ENCODE peak calls at places on chromosomes 1 and 21, in four cellular contexts. A, K, C and E are unnamed samples.
A peak's percentile ranks its signal among the peaks of the same experiment; 100 is the strongest.

GRCh38 chr1:16175610-16176553 is 20.0 kb upstream of the EPHA2 start:
- DNase-seq in A (peak; percentile 69), C (no peak), K (no peak), E (peak; percentile 87)

GRCh38 chr1:111199881-111200801 is at the start of gene DENND2D:
- DNase-seq in C (peak; percentile 92), A (no peak), K (no peak), E (no peak)

GRCh38 chr1:175564723-175565122 is 178.7 kb downstream of the TNR start:
- DNase-seq in A (no peak), K (no peak), C (no peak), E (no peak)

GRCh38 chr1:43932786-43933385 is 715 bp upstream of the ARTN start:
- DNase-seq in C (no peak), A (no peak), K (no peak), E (no peak)

GRCh38 chr1:226443439-226443838 is 35.5 kb upstream of the PARP1 start:
- DNase-seq in C (no peak), A (no peak), K (no peak), E (no peak)

GRCh38 chr1:22249928-22250680 is 107.2 kb upstream of the WNT4 start:
- DNase-seq in C (no peak), A (no peak), K (no peak), E (no peak)

GRCh38 chr1:8740034-8740449 is 77.4 kb downstream of the RERE start:
- DNase-seq in K (peak; percentile 98), C (no peak), A (no peak), E (peak; percentile 68)

GRCh38 chr1:87176514-87176913 is 152.2 kb upstream of the LMO4 start:
- DNase-seq in C (no peak), A (no peak), K (no peak), E (no peak)

GRCh38 chr1:233904979-233905415 is 521 bp downstream of the SLC35F3 start:
- DNase-seq in C (no peak), K (no peak), A (peak; percentile 3), E (no peak)

GRCh38 chr21:42830456-42831455 is 48.6 kb downstream of the WDR4 start:
- DNase-seq in C (no peak), K (no peak), A (no peak), E (no peak)

GRCh38 chr21:42833439-42833815 is 45.9 kb downstream of the WDR4 start:
- DNase-seq in K (peak; percentile 25), C (peak; percentile 20), A (peak; percentile 66), E (no peak)

GRCh38 chr21:42829954-42830353 is 49.4 kb downstream of the WDR4 start:
- DNase-seq in K (no peak), C (no peak), A (no peak), E (no peak)

GRCh38 chr21:42829417-42829816 is 49.9 kb downstream of the WDR4 start:
- DNase-seq in A (no peak), K (no peak), C (no peak), E (no peak)

DNA sequence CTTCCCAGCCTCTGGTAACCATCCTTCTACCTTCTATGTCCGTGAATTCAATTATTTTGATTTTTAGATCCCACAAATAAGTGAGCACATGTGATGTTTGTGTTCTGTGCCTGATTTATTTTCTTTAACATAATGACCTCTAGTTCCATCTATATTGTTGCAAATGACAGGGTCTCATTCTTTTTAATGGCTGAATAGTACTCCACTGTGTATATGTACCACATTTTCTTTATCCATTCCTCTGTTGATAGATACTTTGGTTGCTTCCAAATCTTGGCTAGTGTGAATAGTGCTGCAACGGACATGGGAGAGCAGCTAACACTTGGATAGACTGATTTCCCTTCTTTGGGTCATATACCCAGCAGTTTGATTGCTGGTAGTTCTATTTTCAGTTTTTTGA is 51.8 kb downstream of the WDR4 start:
- DNase-seq in C (no peak), K (no peak), A (no peak), E (no peak)
- TF ChIP-seq CTCF in C (no peak), K (no peak), A (no peak), E (no peak)

GRCh38 chr1:104235141-104235540 is 485.4 kb downstream of the AMY1C start:
- DNase-seq in C (no peak), K (no peak), A (no peak), E (no peak)

DNA sequence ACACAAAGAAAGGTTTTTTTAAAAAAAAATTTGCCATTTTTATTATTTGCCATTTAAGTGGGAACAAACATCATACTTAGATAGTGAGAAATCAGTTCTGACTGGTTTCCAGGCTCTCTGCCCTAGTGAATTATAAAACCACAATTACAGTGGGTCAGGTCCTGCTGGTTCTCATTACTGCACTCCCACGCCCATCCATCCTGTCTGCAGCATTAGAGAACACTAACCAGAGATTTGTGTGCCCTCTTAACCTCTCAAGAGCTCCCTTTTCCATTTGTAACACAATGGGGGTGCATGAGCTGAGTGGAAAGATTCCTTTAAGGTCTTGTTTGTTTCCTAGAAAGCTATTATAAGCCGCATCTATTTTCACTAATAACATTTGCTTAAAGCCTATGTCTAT is 489.3 kb downstream of the AMY1C start:
- DNase-seq in C (no peak), A (no peak), K (no peak), E (no peak)
- TF ChIP-seq MYC in C (no peak), A (no peak), K (no peak), E (no peak)

GRCh38 chr1:42272920-42273319 is 62.1 kb downstream of the FOXJ3 start:
- DNase-seq in A (no peak), C (no peak), K (no peak), E (no peak)
- H3K79me2 ChIP-seq in A (peaks cover 57% of the 10 kb centered on the region), C (peaks cover 14% of the 10 kb centered on the region), K (peaks cover 20% of the 10 kb centered on the region), E (peaks cover 51% of the 10 kb centered on the region)

DNA sequence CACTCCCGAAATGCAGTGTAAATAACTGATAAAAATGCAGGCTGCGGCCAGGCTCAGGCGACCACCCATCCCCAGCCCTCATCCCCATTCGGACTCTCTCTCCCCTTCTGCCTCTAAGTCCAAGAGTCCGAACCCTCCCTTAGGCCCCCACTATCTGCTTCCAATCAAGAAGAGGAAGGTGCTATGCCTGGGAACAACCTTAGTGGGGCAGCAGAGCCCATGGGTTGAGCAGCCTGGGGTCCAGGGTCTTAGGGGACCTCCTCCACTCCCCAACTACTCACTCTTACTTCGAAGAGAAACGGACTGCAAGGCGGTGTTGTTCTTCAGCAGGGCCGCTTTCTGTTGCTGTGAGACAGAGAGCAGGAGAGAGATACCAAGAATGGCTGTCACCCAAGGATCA is 12.2 kb downstream of the ARHGEF2 start:
- DNase-seq in A (no peak), C (no peak), K (no peak), E (no peak)
- TF ChIP-seq CTCF in A (peak; percentile 56), C (peak; percentile 4), K (peak; percentile 68), E (peak; percentile 38)

DNA sequence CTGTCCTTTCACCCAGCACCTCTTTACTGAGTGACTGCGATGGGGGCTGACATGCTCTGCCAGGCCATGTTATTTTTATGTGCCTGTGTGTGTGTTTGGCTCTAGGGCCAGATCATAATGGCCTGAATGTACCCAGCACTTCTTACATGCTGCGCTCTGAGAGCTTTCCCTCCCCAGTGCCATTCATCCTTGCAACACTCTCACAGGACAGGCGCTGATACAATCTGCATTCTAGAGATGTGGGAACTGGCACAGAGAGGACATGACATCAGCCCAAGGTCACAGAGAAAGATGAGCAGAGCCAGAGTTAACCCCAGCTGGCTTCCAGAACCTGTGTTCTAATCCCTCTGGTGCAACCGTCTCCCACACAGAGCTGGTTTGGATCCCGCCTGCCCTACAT is 54.5 kb downstream of the ARHGEF10L start:
- DNase-seq in C (no peak), K (no peak), A (no peak), E (no peak)
- TF ChIP-seq MYC in C (no peak), K (no peak), A (no peak), E (no peak)

GRCh38 chr1:21027805-21028204 is 148.9 kb downstream of the EIF4G3 start:
- DNase-seq in C (no peak), A (peak; percentile 48), K (no peak), E (no peak)

GRCh38 chr1:21028520-21029145 is 148.1 kb downstream of the EIF4G3 start:
- DNase-seq in A (no peak), K (no peak), C (no peak), E (no peak)

GRCh38 chr1:21021311-21021710 is 155.4 kb downstream of the EIF4G3 start:
- DNase-seq in C (no peak), A (no peak), K (no peak), E (no peak)

GRCh38 chr1:21022279-21023040 is 154.2 kb downstream of the EIF4G3 start:
- DNase-seq in C (peak; percentile 81), K (peak; percentile 98), A (peak; percentile 96), E (peak; percentile 99)

GRCh38 chr1:21024918-21025317 is 151.8 kb downstream of the EIF4G3 start:
- DNase-seq in A (no peak), K (no peak), C (no peak), E (no peak)
- H3K79me2 ChIP-seq in A (peaks cover 38% of the 10 kb centered on the region), K (peaks cover 15% of the 10 kb centered on the region), C (peaks cover 5% of the 10 kb centered on the region), E (peaks cover 43% of the 10 kb centered on the region)

GRCh38 chr1:117796226-117796625 is 133.2 kb downstream of the GDAP2 start:
- DNase-seq in K (no peak), A (no peak), C (no peak), E (no peak)

GRCh38 chr1:117794073-117794472 is 135.3 kb downstream of the GDAP2 start:
- DNase-seq in K (no peak), C (no peak), A (no peak), E (no peak)

GRCh38 chr1:117795792-117796191 is 133.6 kb downstream of the GDAP2 start:
- DNase-seq in K (no peak), A (no peak), C (no peak), E (no peak)

GRCh38 chr1:117793396-117793795 is 136.0 kb downstream of the GDAP2 start:
- DNase-seq in K (no peak), A (no peak), C (no peak), E (no peak)

GRCh38 chr1:117795190-117795589 is 134.2 kb downstream of the GDAP2 start:
- DNase-seq in C (no peak), K (no peak), A (peak; percentile 22), E (no peak)
- TF ChIP-seq CTCF in C (no peak), K (no peak), A (no peak), E (no peak)

GRCh38 chr1:24708938-24709337 is 36.3 kb upstream of the CLIC4 start:
- DNase-seq in C (no peak), A (no peak), K (no peak), E (no peak)

GRCh38 chr1:24704411-24705259 is 40.6 kb upstream of the CLIC4 start:
- DNase-seq in A (peak; percentile 42), C (no peak), K (no peak), E (peak; percentile 58)

GRCh38 chr1:24707659-24708058 is 37.6 kb upstream of the CLIC4 start:
- DNase-seq in A (peak; percentile 59), C (no peak), K (no peak), E (no peak)

GRCh38 chr1:24702511-24703293 is 42.5 kb upstream of the CLIC4 start:
- DNase-seq in A (no peak), C (no peak), K (peak; percentile 38), E (no peak)

GRCh38 chr1:24705260-24706073 is 39.8 kb upstream of the CLIC4 start:
- DNase-seq in K (peak; percentile 98), A (peak; percentile 95), C (peak; percentile 82), E (peak; percentile 97)
- TF ChIP-seq MYC in K (no peak), A (no peak), C (no peak), E (no peak)

GRCh38 chr1:85448358-85448757 is 16.6 kb downstream of the DDAH1 start:
- DNase-seq in K (no peak), C (no peak), A (no peak), E (peak; percentile 91)
- H3K79me2 ChIP-seq in K (peaks cover 79% of the 10 kb centered on the region), C (no peaks in the 10 kb centered on the region), A (no peaks in the 10 kb centered on the region), E (peaks cover 78% of the 10 kb centered on the region)